ENCODE peak calls at places on chromosomes 4 and X, in six cellular contexts. C is left cardiac atrium; W is NCI-H1694 treated with DMSO at 0.1 percent for 48 hours; X is cerebellar cortex; B is AG08396; A is activated CD8-positive, alpha-beta T cell treated with anti-CD3 and anti-CD28 coated beads for 36 hours. P is an unnamed sample.

GRCh38 chrX:140355922-140356321 is 148.9 kb downstream of the SOX3 start:
- DNase-seq in A (no peak), B (no peak), C (no peak), W (no peak), X (no peak), P (no peak)

GRCh38 chrX:10326578-10326977 is 169.8 kb downstream of the CLCN4 start:
- DNase-seq in C (peak), W (no peak), A (no peak), B (no peak), X (peak), P (no peak)

GRCh38 chrX:107204063-107204605 is 2.1 kb downstream of the NUP62CL start:
- DNase-seq in X (no peak), A (no peak), C (no peak), W (no peak), B (no peak), P (no peak)

GRCh38 chrX:17443546-17443945 is 68.5 kb downstream of the NHS start:
- DNase-seq in X (no peak), A (no peak), W (no peak), C (no peak), B (no peak), P (no peak)

GRCh38 chrX:150212672-150213480 is 150.2 kb upstream of the MAMLD1 start:
- DNase-seq in C (peak), X (no peak), B (peak), W (no peak), A (no peak), P (no peak)

GRCh38 chr4:158819942-158820786 is 51.3 kb downstream of the FNIP2 start:
- DNase-seq in A (no peak), B (no peak), C (no peak), X (no peak), W (no peak), P (no peak)

GRCh38 chrX:112636951-112637541 is 42.7 kb downstream of the LHFPL1 start:
- DNase-seq in X (no peak), C (no peak), B (peak), A (no peak), W (no peak), P (no peak)

GRCh38 chr4:28229092-28229491 is 1368.5 kb downstream of the STIM2 start:
- DNase-seq in C (no peak), X (no peak), W (no peak), A (no peak), B (no peak), P (no peak)

GRCh38 chr4:998096-998691 is 5.0 kb upstream of the SLC26A1 start:
- DNase-seq in B (no peak), C (no peak), X (no peak), W (no peak), A (no peak), P (no peak)

GRCh38 chrX:9003041-9003440 is 30.9 kb downstream of the FAM9B start:
- DNase-seq in A (no peak), B (no peak), W (no peak), X (peak), C (no peak), P (no peak)